ENCODE peak calls at places on chromosomes 6 and 20, in five cellular contexts. U is omental fat pad; L is AG09309; P is HFFc6; Y is CD4-positive, alpha-beta T cell. G is an unnamed sample.

GRCh38 chr20:32807706-32808105 is 12.0 kb upstream of the MAPRE1 start:
- DNase-seq in P (no peak), L (no peak), Y (no peak), U (no peak), G (peak)

GRCh38 chr6:42142118-42142835 is at the start of gene C6orf132:
- DNase-seq in P (peak), Y (no peak), L (no peak), U (no peak), G (peak)

GRCh38 chr6:53718597-53719460 is 53.3 kb upstream of the KLHL31 start:
- DNase-seq in L (peak), P (peak), Y (no peak), U (no peak), G (no peak)

GRCh38 chr6:7401103-7401502 is 11.5 kb downstream of the RIOK1 start:
- DNase-seq in P (peak), L (peak), Y (no peak), U (no peak), G (no peak)

GRCh38 chr6:53441035-53441493 is 92.3 kb upstream of the ELOVL5 start:
- DNase-seq in P (no peak), L (no peak), U (no peak), Y (no peak), G (no peak)

GRCh38 chr20:34954905-34955231 is 738 bp downstream of the GSS start:
- DNase-seq in U (no peak), P (peak), Y (no peak), L (no peak), G (peak)

GRCh38 chr6:56223995-56224394 is 23.4 kb downstream of the COL21A1 start:
- DNase-seq in U (no peak), P (peak), L (peak), Y (no peak), G (no peak)

GRCh38 chr20:21510995-21511394 is 2.9 kb downstream of the NKX2-2 start:
- DNase-seq in L (no peak), U (no peak), P (no peak), Y (no peak), G (peak)

GRCh38 chr6:130841128-130841728 is 14.0 kb downstream of the SMLR1 start:
- DNase-seq in L (no peak), Y (no peak), U (no peak), P (no peak), G (no peak)

GRCh38 chr6:81818778-81819491 is 66.5 kb upstream of the TENT5A start:
- DNase-seq in P (no peak), L (no peak), U (no peak), Y (no peak), G (no peak)

DNA sequence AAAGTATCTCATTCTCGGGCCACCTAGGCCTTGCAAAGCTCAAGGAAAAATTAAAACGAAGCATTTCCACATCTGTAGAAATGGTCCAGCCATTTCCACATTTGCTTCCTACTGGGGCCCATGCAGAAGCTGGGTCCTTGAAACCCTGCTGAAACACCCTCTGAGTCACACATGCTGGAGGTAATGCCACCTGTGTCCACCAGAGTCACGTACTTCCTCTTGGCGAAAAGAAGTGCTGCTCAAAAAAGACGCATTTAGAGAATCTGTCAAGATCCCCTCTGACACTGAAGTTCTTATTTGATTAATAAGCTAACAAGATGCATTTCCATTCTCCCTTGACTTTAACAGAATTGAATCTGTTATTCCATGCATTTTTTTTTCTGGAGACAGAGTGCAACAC is 423.2 kb downstream of the PREX1 start:
- DNase-seq in Y (no peak), U (no peak), L (no peak), P (no peak), G (no peak)
- TF ChIP-seq CTCF in Y (no peak), U (no peak), L (no peak), P (peak), G (peak)

GRCh38 chr6:27623103-27623502 is 150.2 kb upstream of the ZNF184 start:
- DNase-seq in U (no peak), Y (no peak), P (no peak), L (no peak), G (no peak)

GRCh38 chr6:27619436-27619835 is 146.5 kb upstream of the ZNF184 start:
- DNase-seq in P (no peak), U (no peak), L (no peak), Y (no peak), G (no peak)

GRCh38 chr6:27617046-27617687 is 144.3 kb upstream of the ZNF184 start:
- DNase-seq in P (peak), L (no peak), Y (no peak), U (no peak), G (peak)

GRCh38 chr6:27616313-27617045 is 143.6 kb upstream of the ZNF184 start:
- DNase-seq in Y (no peak), U (no peak), L (no peak), P (no peak), G (no peak)

DNA sequence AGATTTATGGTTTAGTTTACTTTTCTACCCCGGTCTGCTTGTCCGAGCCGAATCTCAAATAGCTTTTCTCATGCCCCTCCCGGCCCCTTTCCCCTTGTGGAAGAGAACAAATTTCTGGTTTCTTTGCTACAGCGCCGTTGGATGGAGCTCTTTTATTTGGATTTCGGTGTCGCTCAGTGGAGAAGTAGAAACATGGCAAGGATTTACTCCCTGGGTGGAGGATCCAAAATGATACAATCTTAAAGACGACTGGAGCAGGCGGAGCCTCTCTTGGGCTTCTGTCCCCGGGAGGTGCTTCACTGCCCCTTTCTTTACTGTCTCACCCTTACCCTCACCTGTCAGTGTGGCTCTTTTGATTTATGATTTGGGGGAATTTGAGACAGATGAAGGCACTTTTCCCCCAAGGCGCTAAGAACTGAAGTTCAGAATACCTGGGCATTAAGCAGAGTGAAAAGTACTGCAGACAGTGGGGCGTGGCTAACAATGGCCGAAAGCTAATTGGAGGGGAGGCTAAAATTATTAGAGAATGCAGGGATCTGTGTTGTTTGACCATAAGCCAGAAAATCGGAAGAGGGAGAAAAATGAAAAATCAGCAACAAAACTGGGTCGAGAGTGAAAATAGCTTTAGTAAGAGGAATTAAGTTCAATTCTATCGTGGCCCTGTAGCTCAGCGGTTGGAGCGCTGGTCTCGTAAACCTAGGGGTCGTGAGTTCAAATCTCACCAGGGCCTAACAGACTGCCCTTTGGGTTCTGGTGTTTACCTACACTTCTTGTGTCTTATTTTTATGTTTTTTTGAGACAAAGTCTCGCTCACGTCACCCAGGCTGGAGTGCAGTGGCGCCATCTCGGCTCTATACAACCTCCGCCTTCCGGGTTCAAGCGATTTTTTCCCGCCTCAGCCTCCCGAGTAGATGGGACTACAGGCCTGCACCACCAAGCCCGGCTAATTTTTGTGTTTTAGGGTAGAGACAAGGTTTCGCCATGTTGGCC is 145.1 kb upstream of the ZNF184 start:
- DNase-seq in U (no peak), Y (no peak), P (peak), L (no peak), G (peak)
- TF ChIP-seq CTCF in U (no peak), Y (no peak), P (no peak), L (no peak), G (peak)

DNA sequence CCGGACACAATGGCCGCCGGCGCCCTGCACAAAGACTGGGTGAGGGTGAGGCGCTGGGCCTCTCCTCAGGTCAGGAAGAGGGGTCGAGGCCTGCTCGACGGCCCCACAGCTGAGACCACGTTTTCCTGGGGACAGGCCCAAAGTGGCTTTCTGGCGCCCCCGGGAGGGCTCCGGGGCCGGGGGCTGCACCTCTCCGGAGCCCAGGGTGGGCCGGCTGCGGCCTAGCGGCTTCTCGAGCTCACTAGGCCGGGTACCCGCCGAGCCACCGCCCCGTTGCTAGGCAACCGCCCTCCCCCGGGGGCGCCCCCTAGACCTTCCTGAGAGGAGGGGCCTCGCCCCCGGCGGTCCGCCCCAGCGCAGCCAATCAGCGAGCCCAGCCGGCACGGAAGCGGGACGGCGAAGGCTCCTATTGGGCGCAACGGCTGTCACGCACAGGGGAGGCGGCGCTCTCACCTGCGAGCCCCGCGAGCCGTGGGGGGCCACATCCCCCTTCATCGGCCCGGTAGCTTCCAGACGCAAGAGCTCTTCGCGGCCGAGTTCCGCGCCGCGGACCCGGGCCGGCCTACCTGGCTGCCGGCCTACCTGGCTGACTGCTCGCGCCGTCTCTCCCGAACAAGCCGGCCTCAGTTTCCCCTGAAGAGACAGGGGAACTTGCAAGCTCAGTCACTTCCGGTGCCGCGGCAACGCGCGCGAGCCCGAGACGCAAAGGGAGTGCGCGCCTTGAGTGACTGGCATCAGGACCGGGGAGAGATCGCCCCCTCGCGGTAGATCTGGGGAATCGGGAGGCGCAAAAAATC is 812 bp upstream of the BCL2L1 start:
- DNase-seq in L (peak), U (peak), P (peak), Y (peak), G (peak)
- TF ChIP-seq CTCF in L (peak), U (peak), P (peak), Y (peak), G (peak)

GRCh38 chr6:340991-341827 is 48.9 kb downstream of the DUSP22 start:
- DNase-seq in U (no peak), L (no peak), P (no peak), Y (no peak), G (no peak)
- TF ChIP-seq CTCF in U (no peak), L (no peak), P (no peak), Y (no peak), G (no peak)

DNA sequence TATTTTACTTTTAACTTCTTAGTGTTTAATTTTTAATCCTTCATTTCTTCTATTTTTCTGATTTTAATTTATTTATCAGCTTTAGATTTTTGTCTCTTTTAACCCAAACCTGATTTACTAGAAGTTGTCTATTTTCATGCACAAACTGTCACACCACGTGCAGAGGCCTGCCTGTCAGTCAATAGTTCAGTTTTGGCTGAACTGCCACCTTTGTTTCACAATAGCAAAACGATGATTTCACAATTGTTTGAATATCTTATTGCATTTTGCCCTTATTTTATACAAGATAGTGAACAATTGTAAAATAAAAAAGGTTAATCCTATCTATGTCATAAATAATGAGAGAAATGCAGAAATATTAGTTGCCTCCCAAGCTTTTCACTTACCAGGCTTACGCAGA is 24.0 kb upstream of the PPP1R3G start:
- DNase-seq in U (no peak), P (no peak), Y (no peak), L (no peak), G (no peak)
- TF ChIP-seq CTCF in U (no peak), P (no peak), Y (no peak), L (no peak), G (no peak)

GRCh38 chr6:4879724-4880372 is 103.6 kb downstream of the CDYL start:
- DNase-seq in Y (no peak), P (no peak), U (no peak), L (no peak), G (no peak)

GRCh38 chr6:4885534-4885933 is 109.3 kb downstream of the CDYL start:
- DNase-seq in U (no peak), P (no peak), Y (no peak), L (no peak), G (no peak)

GRCh38 chr6:4884646-4885427 is 108.6 kb downstream of the CDYL start:
- DNase-seq in L (no peak), Y (no peak), P (no peak), U (no peak), G (no peak)

GRCh38 chr6:4883298-4883697 is 107.1 kb downstream of the CDYL start:
- DNase-seq in P (no peak), Y (no peak), U (no peak), L (no peak), G (no peak)

DNA sequence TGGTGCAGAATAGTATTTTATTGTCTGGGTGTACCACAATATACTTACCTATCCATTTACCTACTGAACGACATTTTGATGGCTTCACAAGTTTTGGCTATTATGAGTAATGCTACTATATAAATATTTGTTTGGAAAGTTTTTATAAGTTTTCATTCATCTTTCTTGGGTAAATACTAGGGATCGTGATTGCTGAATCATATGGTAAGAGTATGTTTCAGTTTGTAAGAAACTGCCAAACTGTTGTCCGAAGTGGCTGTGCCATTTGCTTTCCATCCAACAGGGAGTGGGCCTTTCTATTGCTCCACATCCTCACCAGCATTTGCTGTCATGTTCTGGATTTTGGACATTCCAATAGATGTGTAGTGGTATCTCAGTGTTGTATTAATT is 104.2 kb downstream of the CDYL start:
- DNase-seq in Y (no peak), P (no peak), L (no peak), U (no peak), G (no peak)
- TF ChIP-seq CTCF in Y (no peak), P (no peak), L (no peak), U (no peak), G (no peak)

GRCh38 chr6:47027315-47027714 is 14.8 kb downstream of the ADGRF1 start:
- DNase-seq in Y (no peak), L (no peak), U (no peak), P (no peak), G (no peak)
- TF ChIP-seq CTCF in Y (no peak), L (no peak), U (no peak), P (no peak), G (no peak)

GRCh38 chr20:38550274-38550673 is 30.7 kb upstream of the ADIG start:
- DNase-seq in P (no peak), Y (no peak), L (no peak), U (no peak), G (no peak)
- TF ChIP-seq CTCF in P (peak), Y (no peak), L (no peak), U (no peak), G (peak)